ENCODE peak calls at places on chromosomes 5 and 9, in ten cellular contexts. Q is T-helper 17 cell; I is heart right ventricle; T is activated T-helper 1 cell treated with Interleukin-2 at 50 U/mL for 16 hours; J is DMS153; Z is activated CD4-positive, alpha-beta T cell treated with anti-CD3 and anti-CD28 coated beads, Interleukin-2, amount 10 ng/mL, durations not matched to agents 7 days and 5 days; Y is IMR-90; E is fibroblast of mammary gland; R is H54; S is NCI-H1694 treated with DMSO at 0.1 percent for 48 hours. N is an unnamed sample.

GRCh38 chr5:122515709-122516431 is 203.8 kb downstream of the SNCAIP start:
- DNase-seq in J (peak; percentile 14), E (peak; percentile 81), Q (no peak), R (peak; percentile 23), I (no peak), T (no peak), S (peak; percentile 77), Z (no peak), Y (peak; percentile 81), N (peak; percentile 35)

GRCh38 chr9:114424126-114424525 is 36.3 kb upstream of the AKNA start:
- DNase-seq in I (no peak), S (no peak), Z (no peak), Y (no peak), J (no peak), Q (no peak), T (no peak), E (no peak), R (no peak), N (no peak)

GRCh38 chr5:119458911-119459632 is 6.8 kb downstream of the HSD17B4 start:
- DNase-seq in Z (no peak), J (no peak), E (no peak), R (no peak), S (no peak), Y (no peak), Q (no peak), T (no peak), I (no peak), N (no peak)

GRCh38 chr5:87169300-87169991 is 98.2 kb upstream of the RASA1 start:
- DNase-seq in Q (no peak), E (no peak), Z (no peak), R (no peak), Y (peak; percentile 41), I (no peak), J (no peak), T (no peak), S (no peak), N (no peak)

GRCh38 chr5:174338204-174339010 is 292.9 kb downstream of the NSG2 start:
- DNase-seq in J (no peak), S (no peak), R (peak; percentile 38), E (no peak), Q (no peak), Z (no peak), T (no peak), I (no peak), Y (no peak), N (no peak)

GRCh38 chr5:135883441-135883840 is 12.2 kb downstream of the IL9 start:
- DNase-seq in Z (no peak), S (no peak), Y (no peak), Q (no peak), T (no peak), J (no peak), I (no peak), E (no peak), R (no peak), N (no peak)

GRCh38 chr5:54558362-54558761 is 40.8 kb downstream of the SNX18 start:
- DNase-seq in I (no peak), T (no peak), J (no peak), E (no peak), S (no peak), Z (no peak), Y (peak; percentile 51), Q (no peak), R (no peak), N (no peak)

GRCh38 chr9:125835655-125836054 is 88.5 kb downstream of the PBX3 start:
- DNase-seq in R (no peak), E (no peak), I (no peak), T (no peak), S (no peak), Y (no peak), J (no peak), Q (no peak), Z (no peak), N (no peak)

GRCh38 chr5:107516452-107517184 is 154.1 kb downstream of the EFNA5 start:
- DNase-seq in T (no peak), Z (no peak), E (peak; percentile 74), Q (no peak), R (no peak), Y (peak; percentile 17), I (no peak), J (no peak), S (no peak), N (no peak)

GRCh38 chr9:135468866-135469521 is 10.6 kb upstream of the PPP1R26 start:
- DNase-seq in J (no peak), Q (peak; percentile 12), Y (peak; percentile 46), I (no peak), Z (peak; percentile 44), E (peak; percentile 61), R (peak; percentile 54), S (no peak), T (peak; percentile 13), N (no peak)

GRCh38 chr9:81557957-81558791 is 131.2 kb downstream of the TLE1 start:
- DNase-seq in E (peak; percentile 97), J (no peak), S (no peak), R (no peak), Q (no peak), Y (peak; percentile 88), I (no peak), Z (no peak), T (no peak), N (peak; percentile 9)

GRCh38 chr9:136618578-136619547 is 43.9 kb upstream of the EGFL7 start:
- DNase-seq in Z (no peak), R (no peak), J (no peak), Y (no peak), T (no peak), S (no peak), E (no peak), Q (no peak), I (peak; percentile 36), N (no peak)

GRCh38 chr5:61026004-61026403 is 81.0 kb downstream of the NDUFAF2 start:
- DNase-seq in E (no peak), R (no peak), Y (no peak), I (no peak), J (no peak), S (no peak), Q (no peak), Z (no peak), T (no peak), N (no peak)

GRCh38 chr9:78070530-78070929 is 38.9 kb upstream of the GNAQ start:
- DNase-seq in T (no peak), J (no peak), Q (no peak), Y (no peak), E (no peak), Z (no peak), R (no peak), S (no peak), I (no peak), N (no peak)

GRCh38 chr5:29218138-29218537 is 1975.3 kb upstream of the CDH6 start:
- DNase-seq in Y (no peak), Q (no peak), I (no peak), J (peak; percentile 32), R (no peak), E (no peak), T (no peak), S (no peak), Z (no peak), N (no peak)

GRCh38 chr9:100427366-100428263 is 672 bp downstream of the MSANTD3 start:
- DNase-seq in I (peak; percentile 31), Y (peak; percentile 70), S (peak; percentile 18), Z (peak; percentile 9), T (peak; percentile 2), J (no peak), Q (no peak), R (peak; percentile 83), E (peak; percentile 76), N (no peak)

GRCh38 chr5:142618125-142618524 is 67.8 kb downstream of the FGF1 start:
- DNase-seq in E (peak; percentile 90), T (no peak), I (no peak), R (peak; percentile 30), Q (no peak), Y (peak; percentile 93), Z (peak; percentile 12), S (no peak), J (no peak), N (no peak)

GRCh38 chr5:150443242-150444075 is 6.1 kb downstream of the RPS14 start:
- DNase-seq in Q (no peak), Z (no peak), R (no peak), Y (no peak), S (no peak), J (no peak), T (no peak), I (no peak), E (no peak), N (peak; percentile 45)

N was measured in DMS 273 treated with DMSO at 0.1 percent for 48 hours.